ENCODE peak calls at places on chromosomes 2 and 18, in eight cellular contexts. Y is AG04450; D is CD8-positive, alpha-beta T cell; J is cardiac muscle cell; A is mammary epithelial cell; U is HL-60; B is mesendoderm; H is transverse colon. P is an unnamed sample.

GRCh38 chr18:57744211-57744694 is 58.9 kb downstream of the ATP8B1 start:
- DNase-seq in Y (no peak), D (no peak), J (no peak), A (no peak), U (no peak), B (no peak), H (no peak), P (no peak)

GRCh38 chr2:96864343-96865091 is 5.4 kb downstream of the SEMA4C start:
- DNase-seq in Y (no peak), D (no peak), J (no peak), A (no peak), U (no peak), B (no peak), H (no peak), P (no peak)

GRCh38 chr2:188243381-188243780 is 48.3 kb upstream of the GULP1 start:
- DNase-seq in Y (no peak), D (no peak), J (no peak), A (peak; percentile 30), U (no peak), B (peak; percentile 50), H (no peak), P (no peak)

GRCh38 chr18:8556424-8556823 is 52.8 kb upstream of the RAB12 start:
- DNase-seq in Y (no peak), D (no peak), J (no peak), A (no peak), U (no peak), B (no peak), H (no peak), P (no peak)

GRCh38 chr2:67544286-67544685 is 147.2 kb downstream of the ETAA1 start:
- DNase-seq in Y (no peak), D (no peak), J (no peak), A (no peak), U (no peak), B (no peak), H (no peak), P (no peak)

GRCh38 chr2:233098615-233099014 is 38.5 kb downstream of the INPP5D start:
- DNase-seq in Y (no peak), D (no peak), J (peak; percentile 32), A (no peak), U (no peak), B (peak; percentile 38), H (no peak), P (no peak)

GRCh38 chr18:13378150-13378549 is 159.6 kb downstream of the LDLRAD4 start:
- DNase-seq in Y (no peak), D (peak; percentile 10), J (no peak), A (no peak), U (no peak), B (no peak), H (no peak), P (no peak)

GRCh38 chr18:35458677-35459441 is 38.9 kb downstream of the INO80C start:
- DNase-seq in Y (peak; percentile 8), D (no peak), J (peak; percentile 82), A (peak; percentile 84), U (no peak), B (peak; percentile 94), H (peak; percentile 58), P (no peak)

GRCh38 chr18:31610841-31611240 is 19.2 kb downstream of the TTR start:
- DNase-seq in Y (no peak), D (no peak), J (peak; percentile 20), A (no peak), U (no peak), B (peak; percentile 93), H (peak; percentile 42), P (no peak)

GRCh38 chr2:221831051-221831450 is 258.9 kb upstream of the EPHA4 start:
- DNase-seq in Y (no peak), D (no peak), J (no peak), A (no peak), U (no peak), B (no peak), H (no peak), P (no peak)

GRCh38 chr2:10238991-10239485 is 63.7 kb upstream of the HPCAL1 start:
- DNase-seq in Y (no peak), D (no peak), J (no peak), A (no peak), U (no peak), B (no peak), H (no peak), P (no peak)

GRCh38 chr2:52749764-52750163 is 1017.8 kb upstream of the CHAC2 start:
- DNase-seq in Y (no peak), D (no peak), J (no peak), A (no peak), U (no peak), B (no peak), H (no peak), P (no peak)

GRCh38 chr2:43218550-43219382 is 7.6 kb downstream of the ZFP36L2 start:
- DNase-seq in Y (no peak), D (peak; percentile 86), J (peak; percentile 12), A (peak; percentile 58), U (peak; percentile 84), B (peak; percentile 75), H (peak; percentile 86), P (no peak)

GRCh38 chr2:227710986-227711385 is 6.8 kb downstream of the SLC19A3 start:
- DNase-seq in Y (no peak), D (no peak), J (no peak), A (no peak), U (no peak), B (no peak), H (no peak), P (no peak)

GRCh38 chr2:217227794-217228193 is 367.9 kb upstream of the TNP1 start:
- DNase-seq in Y (no peak), D (no peak), J (no peak), A (no peak), U (no peak), B (no peak), H (no peak), P (no peak)

GRCh38 chr18:36038102-36038663 is 29.2 kb downstream of the RPRD1A start:
- DNase-seq in Y (no peak), D (no peak), J (no peak), A (no peak), U (no peak), B (no peak), H (no peak), P (no peak)

GRCh38 chr2:218387369-218388194 is 5.5 kb downstream of the SLC11A1 start:
- DNase-seq in Y (peak; percentile 61), D (no peak), J (peak; percentile 84), A (no peak), U (no peak), B (peak; percentile 83), H (peak; percentile 75), P (no peak)

GRCh38 chr2:158932246-158932645 is 36.2 kb upstream of the TANC1 start:
- DNase-seq in Y (no peak), D (no peak), J (peak; percentile 79), A (no peak), U (no peak), B (no peak), H (no peak), P (no peak)

GRCh38 chr2:158935617-158936016 is 32.8 kb upstream of the TANC1 start:
- DNase-seq in Y (no peak), D (no peak), J (no peak), A (peak; percentile 19), U (no peak), B (peak; percentile 50), H (no peak), P (no peak)

GRCh38 chr2:158931577-158931976 is 36.9 kb upstream of the TANC1 start:
- DNase-seq in Y (peak; percentile 41), D (no peak), J (peak; percentile 70), A (peak; percentile 62), U (no peak), B (no peak), H (no peak), P (no peak)

GRCh38 chr2:158940356-158940755 is 28.1 kb upstream of the TANC1 start:
- DNase-seq in Y (no peak), D (no peak), J (no peak), A (no peak), U (no peak), B (no peak), H (no peak), P (no peak)

GRCh38 chr2:158936978-158937377 is 31.5 kb upstream of the TANC1 start:
- DNase-seq in Y (peak; percentile 85), D (no peak), J (peak; percentile 92), A (peak; percentile 79), U (no peak), B (no peak), H (no peak), P (peak; percentile 27)
- H3K27ac ChIP-seq in Y (peak overlapping the region; percentile 66), D (no peak overlapping the region), J (no peak overlapping the region), A (no peak overlapping the region), U (no peak overlapping the region), B (no peak overlapping the region), H (peak overlapping the region; percentile 20), P (no peak overlapping the region)

GRCh38 chr2:143850084-143850483 is 669.8 kb downstream of the ZEB2 start:
- DNase-seq in Y (no peak), D (no peak), J (no peak), A (no peak), U (no peak), B (peak; percentile 18), H (no peak), P (no peak)
- H3K27ac ChIP-seq in Y (no peak overlapping the region), D (no peak overlapping the region), J (no peak overlapping the region), A (no peak overlapping the region), U (no peak overlapping the region), B (no peak overlapping the region), H (no peak overlapping the region), P (no peak overlapping the region)

DNA sequence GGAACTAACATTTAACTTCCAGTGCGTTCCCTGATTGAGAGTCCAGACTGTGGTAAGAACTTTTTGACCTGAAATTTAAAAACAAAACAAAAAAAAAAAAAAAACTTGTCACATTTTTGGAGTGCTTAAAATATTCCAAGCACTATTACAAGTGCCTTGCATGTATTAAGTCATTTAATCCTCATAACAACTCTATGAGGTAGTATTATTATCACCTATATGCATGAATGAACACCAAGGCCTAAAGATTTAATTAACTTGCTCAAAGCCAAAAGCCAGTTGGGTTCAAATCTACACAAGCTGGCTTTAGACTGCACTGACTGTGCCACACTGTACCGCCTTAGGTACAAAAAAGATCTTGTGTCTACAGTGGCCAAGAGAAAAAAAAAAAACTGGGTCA is 35.2 kb downstream of the METTL4 start:
- DNase-seq in Y (no peak), D (no peak), J (no peak), A (no peak), U (no peak), B (peak; percentile 8), H (no peak), P (no peak)
- H3K27ac ChIP-seq in Y (no peak overlapping the region), D (no peak overlapping the region), J (no peak overlapping the region), A (no peak overlapping the region), U (no peak overlapping the region), B (peak overlapping the region; percentile 6), H (no peak overlapping the region), P (no peak overlapping the region)

GRCh38 chr2:29983308-29983707 is 61.9 kb upstream of the ALK start:
- DNase-seq in Y (no peak), D (no peak), J (no peak), A (no peak), U (no peak), B (peak; percentile 31), H (no peak), P (no peak)
- H3K27ac ChIP-seq in Y (no peak overlapping the region), D (no peak overlapping the region), J (no peak overlapping the region), A (no peak overlapping the region), U (no peak overlapping the region), B (no peak overlapping the region), H (no peak overlapping the region), P (no peak overlapping the region)